ENCODE peak calls at places on chromosomes 7 and 10, in ten cellular contexts. N is caudate nucleus; B is CD8-positive, alpha-beta memory T cell; D is right cardiac atrium; I is brain microvascular endothelial cell; F is endodermal cell; O is uterus; Z is colonic mucosa; R is body of pancreas; P is fibroblast of lung. Y is an unnamed sample.

GRCh38 chr7:103380395-103381191 is 33.1 kb downstream of the PSMC2 start:
- DNase-seq in O (no peak), P (no peak), F (no peak), I (no peak), N (no peak), R (no peak), Z (no peak), B (no peak), D (no peak), Y (no peak)

GRCh38 chr10:103712898-103713498 is 142.4 kb downstream of the SH3PXD2A start:
- DNase-seq in R (peak), F (peak), P (peak), O (peak), D (peak), I (peak), N (peak), Z (peak), B (peak), Y (peak)

GRCh38 chr7:100208911-100209408 is 10.8 kb upstream of the PVRIG start:
- DNase-seq in D (peak), N (no peak), O (no peak), P (no peak), B (no peak), Z (no peak), R (no peak), I (no peak), F (no peak), Y (no peak)

GRCh38 chr10:117541909-117542705 is 439 bp upstream of the EMX2 start:
- DNase-seq in N (peak), P (peak), B (no peak), O (peak), Z (no peak), R (no peak), F (peak), I (peak), D (peak), Y (peak)

GRCh38 chr10:102422586-102423129 is 2.0 kb downstream of the FBXL15 start:
- DNase-seq in O (no peak), Z (peak), F (peak), D (peak), N (peak), I (peak), P (peak), R (peak), B (peak), Y (peak)

GRCh38 chr7:99997545-99998137 is 17.8 kb upstream of the ZKSCAN1 start:
- DNase-seq in Z (peak), B (peak), F (peak), D (peak), O (peak), N (peak), R (peak), P (peak), I (no peak), Y (peak)

GRCh38 chr10:44975487-44976331 is 2.9 kb downstream of the DEPP1 start:
- DNase-seq in O (peak), N (no peak), R (peak), F (peak), I (peak), D (peak), B (no peak), P (peak), Z (no peak), Y (peak)

GRCh38 chr10:101322266-101323151 is 31.5 kb upstream of the BTRC start:
- DNase-seq in B (no peak), F (no peak), N (no peak), Z (no peak), R (no peak), I (no peak), D (no peak), P (no peak), O (no peak), Y (no peak)

GRCh38 chr7:25025218-25025671 is 45.3 kb upstream of the OSBPL3 start:
- DNase-seq in N (no peak), B (no peak), O (no peak), I (peak), P (peak), R (peak), D (no peak), F (no peak), Z (no peak), Y (no peak)

GRCh38 chr10:25557136-25557535 is 376.9 kb upstream of the MYO3A start:
- DNase-seq in D (no peak), P (no peak), N (no peak), B (no peak), Z (no peak), O (no peak), I (no peak), R (no peak), F (no peak), Y (no peak)

GRCh38 chr7:102006695-102007094 is 189.3 kb downstream of the CUX1 start:
- DNase-seq in P (no peak), O (no peak), F (no peak), D (no peak), I (no peak), N (no peak), B (no peak), R (no peak), Z (no peak), Y (no peak)

GRCh38 chr10:125029584-125030242 is 87.8 kb downstream of the ZRANB1 start:
- DNase-seq in R (peak), B (no peak), N (no peak), P (peak), D (peak), Z (no peak), I (no peak), O (no peak), F (no peak), Y (peak)

GRCh38 chr7:101519324-101520017 is 109.6 kb downstream of the MYL10 start:
- DNase-seq in O (no peak), R (peak), P (peak), B (no peak), Z (no peak), D (no peak), I (peak), F (no peak), N (no peak), Y (no peak)

GRCh38 chr10:71255817-71256660 is 43.7 kb downstream of the UNC5B start:
- DNase-seq in Z (peak), B (no peak), I (peak), N (peak), F (no peak), D (peak), P (peak), R (no peak), O (peak), Y (peak)

GRCh38 chr10:89301721-89302445 is at the start of gene IFIT2:
- DNase-seq in D (no peak), Z (peak), P (peak), F (no peak), B (peak), I (peak), O (peak), N (no peak), R (peak), Y (no peak)

GRCh38 chr10:86644412-86645110 is 9.8 kb upstream of the OPN4 start:
- DNase-seq in I (peak), N (no peak), D (peak), P (peak), R (no peak), F (peak), B (no peak), Z (no peak), O (no peak), Y (peak)

GRCh38 chr10:25064401-25064800 is 48.0 kb downstream of the THNSL1 start:
- DNase-seq in Z (peak), I (no peak), B (no peak), R (no peak), O (no peak), F (no peak), P (no peak), N (no peak), D (no peak), Y (no peak)

GRCh38 chr7:97081901-97082300 is 35.6 kb upstream of the SDHAF3 start:
- DNase-seq in O (no peak), Z (no peak), D (no peak), I (no peak), B (no peak), F (no peak), P (no peak), R (no peak), N (no peak), Y (no peak)

DNA sequence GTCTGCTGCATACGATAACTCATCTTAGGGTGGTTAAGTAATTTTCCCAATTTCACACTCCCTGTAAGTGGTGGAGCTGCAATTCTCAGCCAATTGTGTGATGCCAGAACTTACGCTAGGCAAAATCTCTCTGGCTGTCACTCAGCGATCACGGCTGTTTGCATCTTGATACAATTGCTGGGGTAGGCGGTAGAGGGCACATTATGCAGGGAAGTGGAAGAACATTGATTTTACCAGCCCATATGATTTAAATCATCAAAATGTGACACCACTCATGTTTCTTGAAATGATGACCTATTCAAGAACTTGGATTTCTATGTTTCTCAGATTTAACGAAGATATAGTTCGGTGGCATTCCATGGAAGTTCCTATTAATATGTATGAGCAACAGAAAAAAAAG is 108.7 kb upstream of the ADARB2 start:
- DNase-seq in Z (no peak), O (no peak), B (no peak), D (no peak), R (no peak), F (no peak), I (no peak), N (no peak), P (no peak), Y (no peak)
- H3K27ac ChIP-seq in Z (no peak), O (no peak), B (no peak), D (no peak), R (no peak), F (no peak), I (no peak), N (no peak), P (no peak), Y (no peak)

GRCh38 chr10:113053091-113053490 is 103.0 kb downstream of the TCF7L2 start:
- DNase-seq in Z (no peak), R (no peak), O (no peak), F (peak), B (no peak), N (no peak), P (no peak), I (no peak), D (peak), Y (peak)
- H3K27ac ChIP-seq in Z (no peak), R (no peak), O (peak), F (no peak), B (no peak), N (no peak), P (no peak), I (no peak), D (peak), Y (peak)

GRCh38 chr7:148670807-148671206 is 27.9 kb upstream of the CUL1 start:
- DNase-seq in F (no peak), P (no peak), Z (no peak), D (no peak), R (no peak), B (no peak), N (no peak), I (no peak), O (no peak), Y (no peak)
- H3K27ac ChIP-seq in F (no peak), P (no peak), Z (no peak), D (no peak), R (no peak), B (no peak), N (no peak), I (no peak), O (no peak), Y (no peak)

DNA sequence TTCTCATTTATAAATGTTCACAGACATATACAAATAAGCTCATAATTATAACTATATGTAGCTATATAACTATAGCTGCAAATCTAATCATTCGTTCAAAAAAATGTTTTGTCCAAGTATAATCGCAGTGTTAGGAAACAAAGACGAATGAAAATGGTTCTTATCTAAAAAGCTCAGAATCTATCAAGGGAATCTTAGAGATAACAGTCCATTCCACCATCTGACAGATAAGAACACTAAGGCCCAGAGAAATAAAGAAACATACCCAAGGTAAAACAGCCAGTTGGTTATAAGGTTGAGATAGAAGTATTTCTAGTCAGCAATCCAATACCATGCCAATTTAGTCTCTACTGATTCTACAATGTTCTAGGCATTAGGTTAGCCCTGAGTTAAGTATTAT is 30.2 kb downstream of the CHCHD3 start:
- DNase-seq in P (no peak), D (no peak), B (no peak), F (no peak), R (no peak), O (no peak), I (no peak), Z (no peak), N (no peak), Y (no peak)
- H3K27ac ChIP-seq in P (no peak), D (no peak), B (no peak), F (no peak), R (no peak), O (peak), I (no peak), Z (no peak), N (no peak), Y (peak)

DNA sequence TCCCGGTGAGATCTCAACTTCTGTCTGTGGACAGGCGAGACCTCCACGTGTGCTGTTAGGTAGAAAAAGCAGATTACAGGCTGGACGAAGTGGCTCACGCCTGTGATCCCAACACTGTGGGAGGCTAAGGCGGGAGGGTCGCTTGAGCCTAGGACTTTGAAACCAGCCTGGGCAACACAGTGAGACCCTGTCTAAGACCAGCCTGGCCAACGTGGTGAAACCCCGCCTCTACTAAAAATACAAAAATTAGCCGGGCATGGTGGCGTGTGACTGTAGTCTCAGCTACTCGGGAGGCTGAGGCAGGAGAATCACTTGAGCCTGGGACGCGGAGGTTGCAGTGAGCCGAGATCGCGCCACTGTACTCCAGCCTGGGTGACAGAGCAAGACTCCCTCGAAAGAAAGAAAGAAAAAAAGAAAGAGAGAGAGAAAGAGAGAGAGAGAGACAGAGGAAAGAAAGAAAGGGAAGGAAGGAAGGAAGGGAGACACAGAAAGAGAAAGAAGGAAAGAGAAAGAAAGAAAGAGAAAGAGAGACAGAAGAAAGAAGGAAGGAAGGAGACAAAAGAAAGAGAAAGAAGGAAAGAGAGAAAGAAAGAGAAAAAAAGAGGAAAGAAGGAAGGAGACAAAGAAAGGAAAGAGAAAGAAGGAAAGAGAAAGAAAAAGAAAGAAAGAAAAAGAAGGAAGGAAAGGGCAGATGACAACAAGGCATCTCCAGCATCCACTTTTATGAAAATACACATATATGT is 29.6 kb upstream of the SUN1 start:
- DNase-seq in N (no peak), Z (no peak), O (no peak), B (peak), D (no peak), R (no peak), P (no peak), F (no peak), I (no peak), Y (no peak)
- H3K27ac ChIP-seq in N (no peak), Z (no peak), O (peak), B (no peak), D (no peak), R (peak), P (no peak), F (no peak), I (no peak), Y (peak)

DNA sequence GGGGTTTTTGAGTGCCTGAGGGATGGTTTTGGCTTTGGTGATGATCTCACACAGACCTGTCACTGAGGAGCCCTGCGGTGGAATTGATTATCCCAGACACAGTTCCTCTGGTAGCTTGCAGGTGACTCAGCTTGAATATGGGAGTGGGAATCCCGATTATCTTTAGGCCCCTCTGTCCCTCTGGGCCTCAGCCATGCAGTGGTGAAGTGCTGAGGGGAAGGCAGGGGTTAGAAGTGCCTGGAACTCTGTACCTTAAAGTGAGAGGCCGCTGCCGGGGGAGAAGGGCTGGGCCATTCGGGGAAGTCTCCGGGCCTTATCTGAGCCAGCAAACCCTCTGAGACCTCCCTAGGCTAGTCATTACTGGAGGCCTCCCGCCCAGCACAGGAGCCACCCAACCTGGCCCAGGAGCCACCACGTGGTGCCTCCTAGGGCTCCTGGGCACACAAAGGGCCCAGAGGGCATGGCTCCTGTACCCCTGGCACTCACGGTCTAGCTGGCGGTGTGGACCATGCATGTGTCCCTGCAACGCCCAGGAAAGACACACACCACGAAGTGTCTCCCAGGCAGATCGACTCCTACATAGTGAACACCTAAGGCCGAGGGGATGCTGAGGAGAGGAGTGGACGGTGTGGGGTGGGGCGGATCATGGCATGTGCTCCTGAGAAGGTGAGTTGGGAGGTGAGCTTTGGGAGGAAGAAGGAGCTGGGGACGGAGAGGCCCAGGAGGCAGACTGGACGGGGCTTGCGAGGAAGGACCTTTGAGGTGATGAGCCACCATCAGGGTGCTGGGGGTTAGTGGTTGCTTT is 56.2 kb downstream of the HK1 start:
- DNase-seq in D (peak), N (no peak), F (peak), O (no peak), B (no peak), P (no peak), I (no peak), R (no peak), Z (no peak), Y (no peak)
- H3K27ac ChIP-seq in D (peak), N (peak), F (no peak), O (peak), B (peak), P (no peak), I (peak), R (peak), Z (peak), Y (peak)

GRCh38 chr7:131606346-131607290 is 50.2 kb upstream of the PODXL start:
- DNase-seq in Z (no peak), P (no peak), N (no peak), R (no peak), D (no peak), O (peak), B (no peak), F (peak), I (no peak), Y (no peak)

GRCh38 chr7:131605280-131605878 is 49.0 kb upstream of the PODXL start:
- DNase-seq in O (no peak), D (no peak), F (peak), R (no peak), Z (no peak), P (no peak), N (no peak), I (no peak), B (no peak), Y (no peak)

GRCh38 chr7:131610007-131610406 is 53.6 kb upstream of the PODXL start:
- DNase-seq in Z (no peak), I (no peak), R (no peak), O (no peak), P (no peak), D (no peak), F (peak), B (no peak), N (no peak), Y (no peak)

GRCh38 chr7:131608112-131608498 is 51.7 kb upstream of the PODXL start:
- DNase-seq in I (no peak), O (no peak), D (no peak), Z (no peak), N (no peak), F (peak), P (no peak), R (no peak), B (no peak), Y (no peak)

GRCh38 chr7:131607291-131608111 is 51.1 kb upstream of the PODXL start:
- DNase-seq in I (no peak), F (peak), N (peak), B (no peak), P (no peak), R (no peak), Z (no peak), D (no peak), O (no peak), Y (no peak)
- H3K27ac ChIP-seq in I (no peak), F (no peak), N (no peak), B (no peak), P (no peak), R (no peak), Z (no peak), D (no peak), O (no peak), Y (no peak)

GRCh38 chr10:94003496-94003895 is 9.8 kb downstream of the PLCE1 start:
- DNase-seq in R (no peak), O (no peak), D (no peak), N (no peak), P (no peak), B (no peak), Z (no peak), F (no peak), I (no peak), Y (no peak)

GRCh38 chr10:94005050-94005449 is 11.3 kb downstream of the PLCE1 start:
- DNase-seq in R (no peak), B (no peak), F (no peak), P (no peak), D (no peak), Z (peak), N (no peak), I (no peak), O (no peak), Y (no peak)

GRCh38 chr10:93999401-93999851 is 5.7 kb downstream of the PLCE1 start:
- DNase-seq in I (peak), R (peak), B (no peak), D (peak), P (peak), N (no peak), F (peak), Z (peak), O (peak), Y (peak)

GRCh38 chr10:94000638-94001420 is 7.1 kb downstream of the PLCE1 start:
- DNase-seq in D (no peak), R (no peak), I (no peak), B (no peak), Z (peak), N (no peak), P (no peak), O (no peak), F (no peak), Y (no peak)

DNA sequence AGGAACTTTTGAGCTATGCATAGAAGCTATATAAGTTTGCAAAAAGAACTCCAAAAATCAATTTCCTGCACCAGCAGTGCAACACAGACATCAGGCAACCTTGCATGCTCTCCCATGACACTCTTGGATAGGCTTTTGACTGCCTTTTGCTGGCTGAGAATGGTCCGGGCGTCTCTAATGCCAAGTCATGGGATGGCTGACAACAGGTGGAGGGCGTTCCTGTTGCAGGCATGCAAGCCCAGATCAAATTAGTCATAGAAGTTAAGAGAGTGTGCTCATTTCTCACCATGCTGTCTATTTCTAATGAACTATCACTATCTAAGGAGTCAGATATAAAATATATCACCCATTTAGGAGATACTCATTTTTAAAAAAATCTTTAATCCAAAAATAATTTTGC is 8.4 kb downstream of the PLCE1 start:
- DNase-seq in D (peak), N (no peak), P (no peak), F (no peak), Z (no peak), B (no peak), R (no peak), I (no peak), O (no peak), Y (no peak)
- H3K27ac ChIP-seq in D (peak), N (no peak), P (no peak), F (no peak), Z (no peak), B (no peak), R (no peak), I (no peak), O (no peak), Y (no peak)